ENCODE peak calls at places on chromosomes 11 and 22, in five cellular contexts. R is astrocyte of the spinal cord, P is Caco-2, F is A549, H is mucosa of descending colon. T is an unnamed sample.

GRCh38 chr11:45169310-45170072 is 23.1 kb downstream of the PRDM11 start:
- DNase-seq in R (no peak), P (no peak), H (no peak), F (no peak), T (no peak)

GRCh38 chr11:124070906-124071621 is 29.9 kb upstream of the OR10G7 start:
- DNase-seq in P (peak; percentile 74), R (peak; percentile 86), H (no peak), F (peak; percentile 10), T (peak; percentile 76)

GRCh38 chr11:57276857-57277505 is 39.9 kb upstream of the APLNR start:
- DNase-seq in P (no peak), H (no peak), F (no peak), R (no peak), T (no peak)

GRCh38 chr11:1338201-1339065 is 29.0 kb upstream of the TOLLIP start:
- DNase-seq in H (no peak), F (no peak), P (no peak), R (no peak), T (no peak)

GRCh38 chr11:10414181-10414580 is 40.9 kb upstream of the AMPD3 start:
- DNase-seq in P (no peak), F (no peak), H (no peak), R (no peak), T (no peak)

GRCh38 chr11:78535027-78535426 is 39.6 kb downstream of the NARS2 start:
- DNase-seq in P (no peak), R (no peak), H (no peak), F (no peak), T (no peak)

GRCh38 chr11:102940714-102941588 is 14.6 kb downstream of the MMP13 start:
- DNase-seq in F (peak; percentile 54), R (peak; percentile 76), H (peak; percentile 75), P (peak; percentile 66), T (no peak)

GRCh38 chr22:45860201-45860600 is 116.8 kb downstream of the WNT7B start:
- DNase-seq in P (no peak), H (no peak), F (no peak), R (no peak), T (no peak)

GRCh38 chr11:105361651-105362050 is 222.1 kb upstream of the CARD18 start:
- DNase-seq in F (no peak), R (no peak), P (no peak), H (no peak), T (no peak)

GRCh38 chr11:92457250-92457649 is 232.6 kb downstream of the FAT3 start:
- DNase-seq in P (no peak), H (no peak), F (no peak), R (peak; percentile 70), T (no peak)

GRCh38 chr11:29318134-29318845 is 698.5 kb downstream of the KCNA4 start:
- DNase-seq in H (no peak), R (peak; percentile 74), P (no peak), F (no peak), T (no peak)

GRCh38 chr11:62201376-62201775 is 7.1 kb upstream of the SCGB2A1 start:
- DNase-seq in H (no peak), R (no peak), P (no peak), F (no peak), T (no peak)

GRCh38 chr11:70265341-70265740 is 5.1 kb upstream of the PPFIA1 start:
- DNase-seq in R (no peak), P (no peak), F (no peak), H (no peak), T (no peak)

GRCh38 chr11:121368504-121368903 is 75.9 kb downstream of the SC5D start:
- DNase-seq in P (no peak), R (no peak), F (no peak), H (no peak), T (no peak)

GRCh38 chr11:110029714-110030113 is 63.5 kb upstream of the ZC3H12C start:
- DNase-seq in F (no peak), P (no peak), H (no peak), R (no peak), T (no peak)

GRCh38 chr11:34756591-34756990 is 135.7 kb downstream of the EHF start:
- DNase-seq in R (no peak), H (no peak), P (no peak), F (no peak), T (no peak)

GRCh38 chr22:39470462-39471335 is 13.9 kb downstream of the MGAT3 start:
- DNase-seq in F (no peak), H (no peak), R (no peak), P (peak; percentile 77), T (no peak)

GRCh38 chr22:30435674-30436126 is 10.1 kb downstream of the MTFP1 start:
- DNase-seq in P (no peak), H (peak; percentile 60), F (no peak), R (no peak), T (peak; percentile 93)

GRCh38 chr11:68669301-68670090 is 14.8 kb upstream of the GAL start:
- DNase-seq in P (no peak), F (no peak), R (no peak), H (no peak), T (no peak)

GRCh38 chr11:13880719-13881118 is 81.8 kb upstream of the SPON1 start:
- DNase-seq in P (no peak), R (no peak), F (no peak), H (no peak), T (no peak)

GRCh38 chr22:22556578-22556977 is 2.5 kb downstream of the PRAME start:
- DNase-seq in F (no peak), P (no peak), R (no peak), H (no peak), T (no peak)

GRCh38 chr22:22558071-22558971 is 744 bp downstream of the PRAME start:
- DNase-seq in F (peak; percentile 25), R (no peak), H (no peak), P (no peak), T (no peak)

GRCh38 chr22:22555596-22555995 is 3.5 kb downstream of the PRAME start:
- DNase-seq in F (no peak), P (no peak), R (no peak), H (no peak), T (no peak)

GRCh38 chr22:22556995-22557925 is 1.8 kb downstream of the PRAME start:
- DNase-seq in R (no peak), F (peak; percentile 58), H (no peak), P (no peak), T (no peak)

DNA sequence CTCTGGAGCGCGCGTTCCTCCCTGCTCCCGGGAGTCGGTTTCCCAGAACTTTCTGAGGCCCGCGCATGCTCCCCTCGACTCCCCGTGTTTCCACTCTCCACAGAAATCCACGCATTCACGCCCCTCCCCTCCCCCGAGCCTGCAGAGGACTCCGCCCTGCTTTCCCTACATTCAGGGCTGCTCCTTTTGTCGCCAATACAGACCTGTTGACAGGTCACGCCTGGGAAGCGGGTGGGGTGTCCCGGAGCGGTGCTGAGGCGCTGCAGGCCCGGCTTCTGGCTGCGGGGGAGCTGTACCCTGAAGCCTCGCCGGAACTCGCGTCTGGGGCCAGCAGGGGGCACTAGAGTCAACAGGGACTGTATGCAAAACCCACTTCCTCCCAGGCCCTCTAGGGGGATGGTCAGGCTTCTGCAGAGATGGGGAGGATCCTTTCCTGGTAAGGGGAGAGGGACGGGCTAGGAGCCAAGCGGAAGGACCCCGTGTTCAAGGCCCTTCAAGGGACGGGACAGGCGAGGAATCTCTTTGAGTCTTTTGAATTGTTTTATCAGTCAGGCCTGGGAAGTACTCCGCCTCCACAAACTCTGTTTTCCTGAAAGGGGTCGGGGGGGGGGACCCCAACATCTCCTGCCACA is at the start of gene PRAME:
- DNase-seq in F (peak; percentile 71), R (no peak), H (peak; percentile 79), P (peak; percentile 72), T (peak; percentile 65)
- TF ChIP-seq CTCF in F (peak; percentile 76), R (peak; percentile 56), H (peak; percentile 63), P (peak; percentile 54), T (peak; percentile 30)

DNA sequence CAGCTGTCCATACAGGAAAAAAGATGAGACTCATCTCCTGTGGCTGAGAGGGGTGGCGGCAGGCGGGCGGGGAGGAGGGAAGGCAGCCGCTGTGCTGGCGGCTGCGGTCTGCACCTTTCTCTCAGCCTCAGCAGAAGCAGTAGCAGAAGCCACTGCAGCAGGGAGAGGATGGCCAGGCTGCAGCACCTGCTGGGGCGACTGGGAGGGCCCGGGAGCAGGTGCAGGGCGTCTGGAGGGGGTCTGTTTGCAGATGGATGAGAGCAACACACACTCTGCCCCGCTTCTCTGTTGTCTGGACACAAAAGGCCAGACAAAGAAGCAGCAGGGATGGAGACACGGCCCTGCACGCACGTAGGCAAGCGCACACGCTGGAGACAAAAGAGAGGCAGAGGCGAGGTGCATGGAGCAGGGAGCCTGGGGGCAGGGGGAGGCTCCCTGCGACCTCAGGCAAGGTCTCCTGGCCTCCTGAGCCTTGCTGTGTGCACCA is 9.3 kb upstream of the MIAT start:
- DNase-seq in F (no peak), H (no peak), P (no peak), R (no peak), T (peak; percentile 38)
- H3K4me3 ChIP-seq in F (no peak overlapping the region), H (no peak overlapping the region), P (no peak overlapping the region), R (no peak overlapping the region), T (no peak overlapping the region)

DNA sequence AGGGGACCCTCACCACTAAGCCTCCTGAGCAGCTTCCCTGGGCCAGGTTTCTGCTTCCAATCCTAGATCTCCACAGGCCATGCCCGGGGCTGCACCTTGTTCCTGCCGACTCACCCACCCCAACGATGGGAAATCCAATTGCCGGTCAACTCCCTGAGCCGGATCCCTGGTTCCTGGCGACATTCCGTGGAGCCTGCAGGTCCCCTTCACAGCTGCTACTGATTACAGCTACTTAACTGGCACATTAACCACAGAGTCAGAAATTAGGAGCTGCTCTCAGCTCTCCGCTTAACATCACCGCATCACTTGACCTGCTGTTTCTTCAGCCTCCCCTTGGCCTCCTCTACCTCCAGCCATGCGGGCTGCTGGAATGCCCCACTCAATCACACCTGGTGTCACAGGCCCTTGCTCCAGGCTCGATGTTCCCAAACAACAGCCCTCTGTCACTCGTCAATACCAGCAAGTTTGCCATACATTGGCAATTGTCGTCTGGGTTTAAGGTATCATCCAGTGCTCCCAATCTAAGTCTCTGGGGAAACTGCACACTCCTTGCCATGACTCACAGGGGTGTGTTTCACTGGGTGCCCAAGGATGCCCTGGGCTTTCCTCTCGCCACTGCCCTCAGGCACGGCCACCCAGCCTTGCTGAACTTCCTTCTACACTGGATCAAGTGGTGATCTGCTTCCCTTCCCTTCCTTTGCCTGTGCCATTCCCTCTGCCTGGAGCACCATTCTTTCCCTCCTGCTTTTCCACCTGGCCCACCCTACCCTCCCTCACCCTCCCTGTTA is 181.0 kb downstream of the MN1 start:
- DNase-seq in H (no peak), P (no peak), F (no peak), R (no peak), T (no peak)
- TF ChIP-seq CTCF in H (no peak), P (no peak), F (no peak), R (no peak), T (no peak)

GRCh38 chr11:132068556-132068955 is 698.1 kb downstream of the NTM start:
- DNase-seq in F (no peak), H (no peak), R (no peak), P (no peak), T (no peak)

GRCh38 chr11:132075447-132075846 is 705.0 kb downstream of the NTM start:
- DNase-seq in P (no peak), H (no peak), F (no peak), R (no peak), T (no peak)

GRCh38 chr11:132073787-132074186 is 703.4 kb downstream of the NTM start:
- DNase-seq in R (no peak), H (no peak), F (no peak), P (no peak), T (no peak)

GRCh38 chr11:132072044-132072879 is 701.8 kb downstream of the NTM start:
- DNase-seq in P (no peak), F (no peak), R (peak; percentile 98), H (no peak), T (no peak)

DNA sequence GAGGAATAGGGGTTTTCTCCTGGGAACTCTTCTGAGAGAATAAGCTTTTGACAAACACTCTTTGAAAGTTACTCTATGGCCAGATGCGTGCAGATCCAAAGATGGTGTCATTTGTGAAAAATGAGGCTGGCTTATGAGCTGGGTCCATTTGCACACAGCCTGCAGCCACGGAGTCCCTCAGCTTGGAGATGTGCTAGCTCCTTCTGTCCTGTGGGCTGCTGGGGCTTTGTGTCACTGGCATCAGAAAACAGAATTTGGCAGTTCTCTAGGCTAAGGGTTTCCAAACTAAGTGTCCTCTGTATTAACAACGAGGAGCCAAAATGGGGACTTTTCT is 702.4 kb downstream of the NTM start:
- DNase-seq in R (no peak), P (no peak), H (no peak), F (no peak), T (no peak)
- H3K4me3 ChIP-seq in R (no peak overlapping the region), P (no peak overlapping the region), H (no peak overlapping the region), F (no peak overlapping the region), T (no peak overlapping the region)

T was measured in Peyer's patch.